ENCODE peak calls at places on chromosomes 11 and 22, in six cellular contexts. S is MM.1S, X is heart right ventricle, F is kidney, Z is tibial artery, T is H1. R is an unnamed sample.

GRCh38 chr11:20563871-20564270 is 35.5 kb upstream of the SLC6A5 start:
- DNase-seq in F (no peak), X (no peak), S (no peak), T (no peak), Z (no peak), R (no peak)

GRCh38 chr11:7077101-7077500 is 11.7 kb upstream of the RBMXL2 start:
- DNase-seq in Z (no peak), X (no peak), F (no peak), S (peak), T (peak), R (no peak)

GRCh38 chr11:23288001-23288783 is 427.9 kb upstream of the CCDC179 start:
- DNase-seq in T (no peak), Z (no peak), X (no peak), S (no peak), F (no peak), R (no peak)

GRCh38 chr11:77191823-77192495 is 63.9 kb downstream of the MYO7A start:
- DNase-seq in T (peak), S (no peak), F (peak), X (peak), Z (no peak), R (no peak)

GRCh38 chr11:19849107-19849789 is 136.6 kb downstream of the NAV2 start:
- DNase-seq in T (no peak), S (no peak), X (peak), Z (no peak), F (no peak), R (no peak)

GRCh38 chr22:37193629-37194191 is 5.7 kb upstream of the C1QTNF6 start:
- DNase-seq in F (peak), Z (peak), X (no peak), T (no peak), S (peak), R (no peak)

GRCh38 chr11:10784229-10785145 is 24.2 kb downstream of the EIF4G2 start:
- DNase-seq in F (no peak), S (no peak), T (no peak), X (peak), Z (no peak), R (no peak)

GRCh38 chr11:12329169-12329568 is 48.2 kb upstream of the PARVA start:
- DNase-seq in X (no peak), S (no peak), F (no peak), Z (no peak), T (no peak), R (no peak)

GRCh38 chr11:28461846-28462245 is 353.7 kb downstream of the METTL15 start:
- DNase-seq in T (no peak), Z (no peak), S (no peak), F (no peak), X (no peak), R (no peak)

GRCh38 chr22:48489551-48490512 is 1337.8 kb downstream of the BRD1 start:
- DNase-seq in Z (no peak), X (no peak), T (no peak), S (peak), F (peak), R (no peak)

GRCh38 chr22:25113316-25113721 is 86.3 kb upstream of the CRYBB3 start:
- DNase-seq in S (no peak), X (no peak), T (no peak), F (peak), Z (no peak), R (no peak)

GRCh38 chr11:2883717-2884423 is 1.7 kb downstream of the CDKN1C start:
- DNase-seq in F (no peak), X (peak), T (no peak), S (peak), Z (no peak), R (no peak)

GRCh38 chr11:33664829-33665228 is 35.8 kb downstream of the C11orf91 start:
- DNase-seq in T (no peak), F (no peak), X (no peak), S (no peak), Z (no peak), R (no peak)

GRCh38 chr11:61827573-61828378 is at the start of gene FADS2:
- DNase-seq in Z (peak), X (peak), S (no peak), F (peak), T (peak), R (peak)

GRCh38 chr11:70495351-70496310 is 97.3 kb downstream of the CTTN start:
- DNase-seq in Z (no peak), F (peak), T (no peak), S (no peak), X (no peak), R (no peak)

GRCh38 chr11:67644042-67644441 is 4.5 kb upstream of the TBX10 start:
- DNase-seq in Z (no peak), X (no peak), T (no peak), F (no peak), S (no peak), R (no peak)

GRCh38 chr22:31492151-31492550 is 2.5 kb upstream of the EIF4ENIF1 start:
- DNase-seq in X (no peak), S (no peak), T (no peak), F (no peak), Z (no peak), R (no peak)

GRCh38 chr11:76617553-76618265 is 52.8 kb downstream of the LRRC32 start:
- DNase-seq in X (no peak), F (no peak), T (no peak), S (no peak), Z (no peak), R (peak)

GRCh38 chr11:62909107-62909894 is 11.9 kb downstream of the CHRM1 start:
- DNase-seq in S (peak), T (peak), Z (peak), X (peak), F (peak), R (no peak)

GRCh38 chr11:87445002-87445401 is 407.3 kb downstream of the TMEM135 start:
- DNase-seq in X (no peak), Z (no peak), T (no peak), F (no peak), S (no peak), R (no peak)

GRCh38 chr11:128188346-128189115 is 398.8 kb downstream of the ETS1 start:
- DNase-seq in Z (no peak), F (no peak), X (no peak), S (no peak), T (no peak), R (no peak)

GRCh38 chr11:15341587-15341986 is 226.9 kb downstream of the INSC start:
- DNase-seq in X (no peak), T (no peak), Z (no peak), S (no peak), F (no peak), R (no peak)

GRCh38 chr11:65427691-65428577 is 5.3 kb downstream of the NEAT1 start:
- DNase-seq in T (no peak), S (peak), X (no peak), Z (peak), F (peak), R (peak)

GRCh38 chr11:65425105-65425970 is 2.7 kb downstream of the NEAT1 start:
- DNase-seq in S (peak), F (peak), X (no peak), T (no peak), Z (peak), R (peak)

GRCh38 chr11:65426839-65427690 is 4.5 kb downstream of the NEAT1 start:
- DNase-seq in Z (peak), F (peak), X (no peak), S (peak), T (no peak), R (peak)

GRCh38 chr11:65424200-65425104 is 1.9 kb downstream of the NEAT1 start:
- DNase-seq in S (peak), F (peak), Z (peak), T (no peak), X (peak), R (peak)

DNA sequence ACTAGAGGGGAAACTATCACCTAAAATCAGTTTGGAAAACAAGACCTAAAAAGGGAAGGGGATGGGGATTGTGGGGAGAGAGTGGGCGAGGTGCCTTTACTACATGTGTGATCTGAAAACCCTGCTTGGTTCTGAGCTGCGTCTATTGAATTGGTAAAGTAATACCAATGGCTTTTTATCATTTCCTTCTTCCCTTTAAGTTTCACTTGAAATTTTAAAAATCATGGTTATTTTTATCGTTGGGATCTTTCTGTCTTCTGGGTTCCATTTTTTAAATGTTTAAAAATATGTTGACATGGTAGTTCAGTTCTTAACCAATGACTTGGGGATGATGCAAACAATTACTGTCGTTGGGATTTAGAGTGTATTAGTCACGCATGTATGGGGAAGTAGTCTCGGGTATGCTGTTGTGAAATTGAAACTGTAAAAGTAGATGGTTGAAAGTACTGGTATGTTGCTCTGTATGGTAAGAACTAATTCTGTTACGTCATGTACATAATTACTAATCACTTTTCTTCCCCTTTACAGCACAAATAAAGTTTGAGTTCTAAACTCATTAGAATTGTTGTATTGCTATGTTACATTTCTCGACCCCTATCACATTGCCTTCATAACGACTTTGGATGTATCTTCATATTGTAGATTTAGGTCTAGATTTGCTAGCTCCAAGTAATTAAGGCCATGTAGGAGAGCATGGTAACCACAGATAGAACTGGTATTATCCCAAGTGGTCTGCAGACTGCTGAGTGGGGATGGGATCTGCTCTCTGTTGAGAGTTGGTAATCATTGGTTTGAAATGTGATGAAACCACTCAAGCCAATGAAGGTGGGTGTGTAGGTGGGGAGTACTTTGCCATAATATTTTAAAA is 3.6 kb downstream of the NEAT1 start:
- DNase-seq in S (peak), T (no peak), X (no peak), F (no peak), Z (peak), R (peak)
- H3K4me3 ChIP-seq in S (peak), T (no peak), X (peak), F (peak), Z (peak), R (peak)

DNA sequence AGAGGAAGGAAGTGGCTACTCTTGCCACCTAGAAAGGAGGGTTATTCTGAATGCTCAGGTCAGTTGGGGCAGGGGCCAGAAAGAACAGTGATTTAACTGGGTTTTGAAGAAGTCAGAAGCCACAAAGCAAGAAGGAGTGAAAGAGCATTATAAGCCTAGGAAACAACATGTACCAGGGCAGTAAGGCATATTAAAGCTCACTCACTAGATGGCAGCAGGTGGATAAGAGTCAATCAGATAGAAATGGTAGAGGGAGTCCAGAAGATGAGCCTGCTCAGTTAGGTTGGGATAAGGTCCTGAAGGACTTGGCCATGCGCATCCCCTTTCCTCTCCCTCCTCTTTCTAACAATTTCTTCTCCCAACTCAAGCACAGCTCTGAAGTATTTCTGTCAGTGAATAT is 22.0 kb upstream of the PATE1 start:
- DNase-seq in T (no peak), F (no peak), S (no peak), X (no peak), Z (no peak), R (no peak)
- TF ChIP-seq CTCF in T (no peak), F (no peak), S (no peak), X (no peak), Z (no peak), R (no peak)

GRCh38 chr22:17436382-17436951 is 67.2 kb downstream of the CECR2 start:
- DNase-seq in F (no peak), S (peak), X (no peak), T (no peak), Z (no peak), R (no peak)

GRCh38 chr22:17441326-17441725 is 72.1 kb downstream of the CECR2 start:
- DNase-seq in Z (no peak), X (no peak), T (no peak), S (no peak), F (no peak), R (no peak)

GRCh38 chr22:17435375-17435774 is 66.1 kb downstream of the CECR2 start:
- DNase-seq in F (no peak), S (no peak), Z (no peak), X (no peak), T (no peak), R (no peak)

GRCh38 chr22:17434856-17435255 is 65.6 kb downstream of the CECR2 start:
- DNase-seq in F (no peak), T (no peak), X (no peak), S (no peak), Z (no peak), R (no peak)

DNA sequence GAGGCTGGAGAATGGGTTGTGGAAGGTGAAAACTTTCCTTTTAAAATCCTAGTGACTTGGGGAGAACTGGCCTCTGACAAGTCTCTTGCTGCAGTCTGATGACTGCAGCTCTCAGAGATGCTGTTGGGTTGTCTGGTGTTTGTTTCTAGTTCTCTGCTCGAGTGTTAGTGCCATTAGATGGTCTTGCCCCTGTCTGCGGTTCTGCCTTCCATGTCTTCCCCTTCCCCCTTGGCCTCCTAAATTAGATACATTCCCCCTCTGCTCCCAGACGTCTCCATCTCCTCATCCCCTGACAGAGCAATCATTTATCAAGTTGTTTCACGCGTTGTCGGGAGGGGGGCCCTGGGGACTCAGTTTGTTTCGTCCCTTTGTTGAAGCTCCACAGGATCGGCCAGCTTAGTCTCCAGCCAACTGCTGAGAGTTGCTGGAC is 67.7 kb downstream of the CECR2 start:
- DNase-seq in F (no peak), Z (no peak), S (no peak), T (no peak), X (no peak), R (no peak)
- H3K27ac ChIP-seq in F (no peak), Z (no peak), S (peak), T (no peak), X (peak), R (no peak)

GRCh38 chr11:107856981-107857517 is 1.5 kb downstream of the SLC35F2 start:
- DNase-seq in X (no peak), F (no peak), S (no peak), Z (peak), T (no peak), R (no peak)
- H3K4me3 ChIP-seq in X (no peak), F (no peak), S (peak), Z (no peak), T (peak), R (no peak)

GRCh38 chr11:96050435-96051182 is 126.7 kb upstream of the MTMR2 start:
- DNase-seq in S (no peak), Z (no peak), F (no peak), X (no peak), T (no peak), R (no peak)

GRCh38 chr11:96044747-96045146 is 120.8 kb upstream of the MTMR2 start:
- DNase-seq in T (no peak), Z (no peak), F (no peak), S (no peak), X (no peak), R (no peak)

GRCh38 chr11:96049426-96049825 is 125.5 kb upstream of the MTMR2 start:
- DNase-seq in X (no peak), F (no peak), T (no peak), Z (no peak), S (no peak), R (no peak)

GRCh38 chr11:96044311-96044710 is 120.4 kb upstream of the MTMR2 start:
- DNase-seq in F (no peak), Z (no peak), S (no peak), X (no peak), T (no peak), R (no peak)

DNA sequence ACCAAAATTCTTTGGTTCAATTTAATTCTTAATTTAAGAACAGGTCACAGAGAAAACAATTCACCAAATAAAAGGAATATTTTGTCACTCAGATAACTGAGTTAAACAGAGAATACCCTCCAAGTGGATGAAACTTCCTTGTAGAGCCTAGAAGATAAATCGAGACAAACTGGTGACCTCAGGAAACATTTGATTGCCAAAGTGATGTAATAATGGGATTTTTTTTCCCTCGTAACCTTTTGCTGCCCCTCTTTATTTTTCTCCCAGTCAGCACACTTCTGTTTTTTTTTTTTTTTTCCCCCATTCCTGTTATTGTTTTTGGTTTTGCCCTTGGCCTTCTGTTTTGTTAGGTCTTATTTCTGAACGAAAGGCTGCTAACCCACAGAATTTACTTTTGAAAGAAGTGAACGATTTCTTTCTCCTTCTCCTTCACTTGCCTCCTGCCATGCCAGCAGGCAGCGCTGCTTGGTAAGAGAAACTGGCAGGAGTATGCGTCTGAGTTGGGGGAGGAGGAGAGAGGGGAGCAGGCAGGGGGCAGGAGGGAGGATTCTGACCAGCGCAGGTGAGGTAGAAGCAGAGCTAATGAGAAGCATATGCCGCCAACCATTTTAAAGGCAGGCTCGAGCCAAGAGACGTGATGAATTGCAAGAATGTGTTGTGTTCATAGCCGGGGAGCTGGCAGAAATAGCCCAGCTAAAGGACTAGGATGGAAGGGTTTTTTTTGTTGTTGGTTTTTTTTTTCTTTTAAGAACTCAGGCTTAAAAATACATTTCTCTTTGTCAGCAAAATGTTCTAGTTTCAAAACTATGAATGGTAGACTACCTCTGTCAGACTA is 121.9 kb upstream of the MTMR2 start:
- DNase-seq in T (peak), Z (peak), X (peak), F (peak), S (peak), R (peak)
- TF ChIP-seq CTCF in T (peak), Z (peak), X (no peak), F (peak), S (peak), R (peak)